ENCODE peak calls at places on chromosome 9, in four cellular contexts. B, R, J and K are unnamed samples.

GRCh38 chr9:96661711-96662110 is 6.6 kb upstream of the PRXL2C start:
- DNase-seq in B (no peak), R (no peak), J (no peak), K (no peak)

GRCh38 chr9:5895782-5896181 is 5.1 kb downstream of the MLANA start:
- DNase-seq in B (peak), R (no peak), J (no peak), K (no peak)

GRCh38 chr9:5838884-5839571 is 6.1 kb upstream of the ERMP1 start:
- DNase-seq in B (peak), R (no peak), J (peak), K (peak)

GRCh38 chr9:92668746-92669526 is 995 bp downstream of the IPPK start:
- DNase-seq in B (peak), R (no peak), J (peak), K (peak)

GRCh38 chr9:133619791-133620190 is 10.6 kb upstream of the FAM163B start:
- DNase-seq in B (no peak), R (no peak), J (peak), K (peak)

GRCh38 chr9:123710299-123710698 is 219.6 kb downstream of the DENND1A start:
- DNase-seq in B (no peak), R (no peak), J (no peak), K (peak)

GRCh38 chr9:128419061-128419925 is 1.4 kb upstream of the CERCAM start:
- DNase-seq in B (no peak), R (no peak), J (no peak), K (no peak)

GRCh38 chr9:91246842-91247241 is 114.9 kb downstream of the AUH start:
- DNase-seq in B (no peak), R (no peak), J (no peak), K (no peak)

GRCh38 chr9:3873818-3874217 is 348.0 kb upstream of the RFX3 start:
- DNase-seq in B (no peak), R (no peak), J (no peak), K (no peak)

GRCh38 chr9:84874583-84874982 is 205.1 kb downstream of the NTRK2 start:
- DNase-seq in B (peak), R (no peak), J (no peak), K (no peak)

DNA sequence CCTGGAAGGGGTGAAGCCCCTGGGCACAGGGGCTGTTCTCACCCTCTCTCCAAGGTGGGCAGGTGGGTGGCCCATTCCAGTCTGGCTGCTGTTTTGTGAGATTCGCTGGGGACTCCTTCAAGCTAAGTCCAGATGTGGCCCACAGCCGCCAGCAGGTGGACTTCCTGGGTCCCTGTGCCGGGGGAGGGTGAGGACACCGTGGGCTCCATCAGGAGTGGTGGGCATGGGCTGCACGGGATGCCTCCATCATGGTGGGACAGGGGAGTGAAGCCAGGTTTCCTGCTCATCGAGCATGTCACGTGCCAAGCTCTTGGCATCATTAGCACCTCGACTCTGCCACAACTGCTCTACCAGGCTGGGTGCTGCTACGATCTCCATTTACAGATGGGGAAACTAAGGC is 1.8 kb downstream of the NCS1 start:
- DNase-seq in B (no peak), R (no peak), J (no peak), K (no peak)
- H3K4me3 ChIP-seq in B (no peak), R (peak), J (no peak), K (no peak)

DNA sequence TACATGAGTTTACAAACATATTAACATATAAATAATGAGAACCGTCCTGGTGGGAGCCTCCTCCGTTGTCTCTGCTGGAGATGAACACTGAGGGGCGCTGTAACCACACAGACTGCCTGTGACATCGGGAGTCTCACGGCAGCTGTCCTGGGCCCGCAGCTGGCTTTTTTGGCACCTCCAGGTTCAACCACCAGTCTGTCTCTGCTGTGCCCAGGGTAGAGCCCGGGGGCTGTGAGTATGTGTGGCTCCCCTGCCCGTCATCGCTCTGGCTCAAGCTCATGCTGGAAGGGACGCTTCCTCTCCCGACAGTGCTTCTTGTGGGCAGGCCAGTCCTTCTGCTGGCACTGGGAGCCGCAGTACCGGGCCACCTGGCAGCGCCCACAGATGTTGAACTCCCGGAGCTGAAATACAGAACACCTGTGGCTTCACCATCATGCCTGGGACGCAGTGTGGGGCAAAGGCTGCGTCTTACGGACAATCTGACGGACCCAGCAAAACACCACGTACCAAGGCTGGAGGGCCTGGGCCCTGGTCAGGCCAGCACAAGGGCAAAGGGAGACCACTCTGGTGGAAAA is 3.6 kb upstream of the DPH7 start:
- DNase-seq in B (no peak), R (no peak), J (peak), K (no peak)
- TF ChIP-seq CTCF in B (peak), R (no peak), J (peak), K (peak)

DNA sequence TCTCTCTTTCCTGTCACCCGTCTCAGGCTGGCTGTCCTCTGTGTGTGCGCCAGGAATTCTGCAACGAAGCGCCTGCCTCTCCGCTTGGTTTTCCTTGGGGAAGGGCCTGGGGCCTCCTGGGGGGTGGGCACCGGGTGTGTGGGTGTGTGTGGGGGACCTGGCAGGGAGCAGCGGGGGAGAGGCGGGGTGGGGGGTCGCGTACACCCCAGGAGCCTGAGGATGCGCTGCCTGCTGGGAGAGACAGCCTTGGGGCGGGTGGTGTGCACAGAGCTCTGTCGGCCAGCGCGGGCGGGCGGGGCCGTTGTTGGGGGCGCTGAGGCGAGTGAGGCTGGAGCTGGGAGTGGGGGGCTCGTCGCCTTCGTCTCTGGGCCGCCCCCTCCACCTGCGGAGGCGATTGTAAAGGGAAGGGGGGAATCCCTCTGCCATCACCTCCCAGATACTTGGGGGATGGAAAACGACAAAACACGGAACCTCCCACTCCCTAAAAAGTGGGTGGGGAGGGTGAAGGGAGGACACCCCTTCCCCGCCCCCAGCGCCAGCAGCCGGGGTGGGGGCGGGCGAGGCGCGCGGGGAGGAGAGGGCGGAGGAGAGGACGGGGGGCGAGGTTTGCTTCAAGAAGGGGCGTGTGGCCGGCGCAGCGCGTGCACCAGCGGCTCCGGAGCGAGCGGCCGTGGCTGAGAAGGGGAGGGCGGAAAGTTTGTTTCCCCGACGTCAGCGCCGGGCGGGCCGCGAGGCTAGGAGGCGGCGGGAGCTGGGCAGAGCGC is at the start of gene PRRX2:
- DNase-seq in B (no peak), R (peak), J (no peak), K (no peak)
- H3K4me3 ChIP-seq in B (no peak), R (peak), J (no peak), K (no peak)

DNA sequence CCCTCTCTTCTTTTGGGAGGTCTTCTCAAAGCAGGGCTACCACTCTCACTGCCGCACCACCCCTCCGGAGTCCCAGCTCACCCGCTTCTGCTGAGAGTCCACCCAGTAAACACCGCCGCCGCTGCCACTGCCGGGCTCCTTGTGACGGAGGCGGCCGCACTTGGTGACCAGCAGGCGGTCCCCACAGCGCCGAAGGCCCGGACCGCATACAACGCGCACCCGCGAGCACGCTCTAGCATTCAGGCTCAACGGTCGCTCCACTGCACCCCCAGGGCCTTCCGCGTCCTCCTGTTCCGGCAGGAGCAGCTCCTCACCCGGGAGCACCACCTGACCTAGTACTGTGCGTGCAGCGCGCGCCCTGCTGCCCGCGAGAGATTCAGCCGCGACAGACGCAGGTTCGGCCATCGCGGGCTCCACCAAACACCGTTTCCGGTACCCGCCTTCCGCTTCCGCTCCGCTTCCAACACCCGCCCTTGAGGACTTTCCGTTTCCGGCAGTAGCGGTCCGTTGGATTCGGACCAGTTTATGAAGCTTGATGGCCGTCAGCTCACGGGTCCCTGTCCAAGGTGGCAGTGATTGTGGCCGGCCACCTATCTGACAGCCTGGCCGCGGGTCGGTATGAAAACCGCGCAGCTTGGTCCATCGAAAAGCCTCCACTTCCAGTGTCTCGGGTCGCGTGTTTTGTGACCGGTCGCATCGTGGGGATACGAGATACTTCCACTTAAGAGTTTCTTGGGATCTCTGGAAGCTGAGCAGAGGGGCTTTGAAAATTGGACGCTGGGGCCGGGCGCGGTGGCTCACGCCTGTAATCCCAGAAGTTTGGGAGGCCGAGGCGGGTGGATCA is at the start of gene EXOSC3:
- DNase-seq in B (peak), R (peak), J (peak), K (peak)
- TF ChIP-seq CTCF in B (no peak), R (no peak), J (no peak), K (no peak)

DNA sequence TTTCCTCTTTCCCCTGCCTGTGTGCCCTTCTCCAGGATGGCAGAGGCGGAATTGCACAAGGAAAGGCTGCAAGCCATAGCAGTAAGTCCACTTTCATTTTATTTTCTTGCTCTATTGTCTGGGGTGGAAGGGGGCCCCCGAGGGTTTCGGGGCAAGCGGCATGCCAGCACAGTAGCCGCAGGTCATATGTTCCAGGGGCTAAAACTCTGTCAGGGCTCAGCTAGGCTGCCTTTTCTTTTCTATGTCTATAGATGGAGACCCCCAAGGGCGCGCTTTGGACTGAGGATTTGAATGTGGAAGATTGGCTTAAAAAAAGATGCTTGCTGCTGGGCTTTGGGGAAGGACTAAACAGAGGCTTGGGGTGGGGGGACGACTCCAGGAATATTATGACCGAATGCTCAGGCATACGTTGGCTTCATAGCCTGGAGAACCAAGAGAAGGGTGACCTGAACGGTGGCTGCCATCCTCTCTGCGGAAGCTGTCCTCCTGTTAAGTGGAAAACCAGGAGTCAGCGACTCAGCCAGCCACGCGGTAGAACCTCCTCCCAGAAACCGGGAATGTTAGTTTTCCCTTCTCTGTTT is 545 bp downstream of the PALM2AKAP2 start:
- DNase-seq in B (no peak), R (no peak), J (no peak), K (no peak)
- H3K4me3 ChIP-seq in B (peak), R (peak), J (no peak), K (no peak)

GRCh38 chr9:77585335-77585786 is 62.8 kb downstream of the GNA14 start:
- DNase-seq in B (no peak), R (no peak), J (no peak), K (no peak)

GRCh38 chr9:77583366-77583626 is 64.8 kb downstream of the GNA14 start:
- DNase-seq in B (no peak), R (no peak), J (no peak), K (no peak)

GRCh38 chr9:77587036-77587435 is 61.1 kb downstream of the GNA14 start:
- DNase-seq in B (no peak), R (no peak), J (no peak), K (no peak)

GRCh38 chr9:77586591-77586990 is 61.5 kb downstream of the GNA14 start:
- DNase-seq in B (no peak), R (no peak), J (no peak), K (no peak)

DNA sequence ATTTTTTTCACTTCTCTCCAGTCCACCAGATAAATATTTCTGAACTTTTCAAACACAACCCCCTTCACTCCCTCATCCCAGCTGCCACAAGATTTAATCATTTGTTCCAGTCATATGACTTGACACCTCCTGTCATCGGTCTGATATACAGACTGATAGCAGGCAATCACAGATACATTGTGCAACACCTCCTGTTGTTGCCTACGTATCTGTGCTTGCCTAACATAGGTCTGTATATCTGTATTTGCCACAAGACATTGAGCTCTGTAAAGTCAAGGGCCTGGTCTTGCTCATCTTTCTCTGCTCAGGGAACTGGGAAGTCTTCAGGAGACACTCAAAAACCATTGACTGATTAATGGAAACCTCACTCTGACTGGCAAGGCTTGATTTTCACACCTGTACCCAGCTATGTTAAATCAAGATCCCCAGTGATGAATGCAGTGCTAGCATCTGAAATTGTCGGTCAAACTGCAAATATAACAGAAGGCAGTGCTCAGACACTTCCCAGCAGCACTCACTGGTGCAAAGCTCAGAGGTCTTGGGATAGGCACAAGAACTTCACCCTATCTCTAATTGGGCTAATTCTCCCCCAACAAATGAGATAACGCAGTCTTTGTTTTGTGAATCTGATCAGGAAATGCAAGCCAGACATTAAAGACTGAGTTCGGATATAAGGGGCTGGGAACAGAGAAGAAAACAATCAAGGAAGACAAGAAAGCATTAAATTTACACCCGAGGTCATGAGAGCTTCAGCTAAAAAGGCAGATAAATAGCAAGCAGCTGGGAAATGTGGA is 65.4 kb downstream of the GNA14 start:
- DNase-seq in B (peak), R (no peak), J (no peak), K (no peak)
- TF ChIP-seq CTCF in B (no peak), R (no peak), J (no peak), K (no peak)

GRCh38 chr9:109409998-109410397 is 88.1 kb downstream of the PTPN3 start:
- DNase-seq in B (no peak), R (no peak), J (no peak), K (no peak)
- H3K4me3 ChIP-seq in B (no peak), R (no peak), J (no peak), K (no peak)